ENCODE peak calls at places on chromosomes 2 and 18, in five cellular contexts. One of them, this sample, is unnamed.

GRCh38 chr2:218357194-218358177 is 829 bp downstream of the CATIP start:
- DNase-seq in GM23338: no peak
- DNase-seq in glutamatergic neuron: no peak
- DNase-seq in Kasumi-1: no peak
- DNase-seq in coronary artery: no peak
- DNase-seq in this sample: no peak

GRCh38 chr2:177489719-177490301 is 97.2 kb downstream of the AGPS start:
- DNase-seq in GM23338: peak
- DNase-seq in glutamatergic neuron: no peak
- DNase-seq in Kasumi-1: peak
- DNase-seq in coronary artery: no peak
- DNase-seq in this sample: no peak

GRCh38 chr18:31454066-31454708 is 6.6 kb downstream of the DSG3 start:
- DNase-seq in GM23338: no peak
- DNase-seq in glutamatergic neuron: no peak
- DNase-seq in Kasumi-1: no peak
- DNase-seq in coronary artery: no peak
- DNase-seq in this sample: no peak

GRCh38 chr2:201262718-201263117 is 2.4 kb downstream of the CASP8 start:
- DNase-seq in GM23338: no peak
- DNase-seq in glutamatergic neuron: no peak
- DNase-seq in Kasumi-1: peak
- DNase-seq in coronary artery: no peak
- DNase-seq in this sample: no peak

GRCh38 chr2:112730791-112731190 is 10.0 kb downstream of the NT5DC4 start:
- DNase-seq in GM23338: no peak
- DNase-seq in glutamatergic neuron: no peak
- DNase-seq in Kasumi-1: no peak
- DNase-seq in coronary artery: no peak
- DNase-seq in this sample: no peak

GRCh38 chr18:49690307-49690706 is 123.0 kb downstream of the ACAA2 start:
- DNase-seq in GM23338: no peak
- DNase-seq in glutamatergic neuron: no peak
- DNase-seq in Kasumi-1: no peak
- DNase-seq in coronary artery: no peak
- DNase-seq in this sample: no peak

GRCh38 chr2:226515344-226516055 is 284.1 kb downstream of the IRS1 start:
- DNase-seq in GM23338: no peak
- DNase-seq in glutamatergic neuron: peak
- DNase-seq in Kasumi-1: no peak
- DNase-seq in coronary artery: no peak
- DNase-seq in this sample: no peak

GRCh38 chr2:28164280-28164801 is 228.3 kb upstream of the FOSL2 start:
- DNase-seq in GM23338: no peak
- DNase-seq in glutamatergic neuron: no peak
- DNase-seq in Kasumi-1: no peak
- DNase-seq in coronary artery: no peak
- DNase-seq in this sample: no peak

GRCh38 chr18:23226386-23226785 is 91.1 kb downstream of the CABLES1 start:
- DNase-seq in GM23338: no peak
- DNase-seq in glutamatergic neuron: no peak
- DNase-seq in Kasumi-1: no peak
- DNase-seq in coronary artery: no peak
- DNase-seq in this sample: no peak

GRCh38 chr2:9463698-9464034 is 10.7 kb upstream of the IAH1 start:
- DNase-seq in GM23338: no peak
- DNase-seq in glutamatergic neuron: no peak
- DNase-seq in Kasumi-1: peak
- DNase-seq in coronary artery: no peak
- DNase-seq in this sample: no peak

GRCh38 chr2:167820488-167820887 is 426.9 kb downstream of the STK39 start:
- DNase-seq in GM23338: no peak
- DNase-seq in glutamatergic neuron: no peak
- DNase-seq in Kasumi-1: no peak
- DNase-seq in coronary artery: no peak
- DNase-seq in this sample: no peak

GRCh38 chr2:180715044-180715443 is 265.4 kb upstream of the UBE2E3 start:
- DNase-seq in GM23338: no peak
- DNase-seq in glutamatergic neuron: no peak
- DNase-seq in Kasumi-1: no peak
- DNase-seq in coronary artery: no peak
- DNase-seq in this sample: peak

GRCh38 chr18:73777356-73778051 is 370.1 kb downstream of the FBXO15 start:
- DNase-seq in GM23338: no peak
- DNase-seq in glutamatergic neuron: no peak
- DNase-seq in Kasumi-1: peak
- DNase-seq in coronary artery: no peak
- DNase-seq in this sample: no peak

GRCh38 chr2:203796278-203796677 is 71.3 kb upstream of the CTLA4 start:
- DNase-seq in GM23338: no peak
- DNase-seq in glutamatergic neuron: no peak
- DNase-seq in Kasumi-1: peak
- DNase-seq in coronary artery: no peak
- DNase-seq in this sample: no peak

GRCh38 chr2:10221976-10222870 is 80.5 kb upstream of the HPCAL1 start:
- DNase-seq in GM23338: no peak
- DNase-seq in glutamatergic neuron: no peak
- DNase-seq in Kasumi-1: no peak
- DNase-seq in coronary artery: no peak
- DNase-seq in this sample: peak

GRCh38 chr2:157903626-157904025 is 27.5 kb upstream of the ACVR1 start:
- DNase-seq in GM23338: no peak
- DNase-seq in glutamatergic neuron: no peak
- DNase-seq in Kasumi-1: no peak
- DNase-seq in coronary artery: no peak
- DNase-seq in this sample: no peak

GRCh38 chr2:12046641-12047040 is 300.2 kb downstream of the LPIN1 start:
- DNase-seq in GM23338: peak
- DNase-seq in glutamatergic neuron: no peak
- DNase-seq in Kasumi-1: no peak
- DNase-seq in coronary artery: no peak
- DNase-seq in this sample: no peak

GRCh38 chr2:25316101-25316500 is 25.6 kb downstream of the DNMT3A start:
- DNase-seq in GM23338: no peak
- DNase-seq in glutamatergic neuron: no peak
- DNase-seq in Kasumi-1: peak
- DNase-seq in coronary artery: no peak
- DNase-seq in this sample: no peak

GRCh38 chr18:70335892-70336726 is 47.3 kb downstream of the SOCS6 start:
- DNase-seq in GM23338: no peak
- DNase-seq in glutamatergic neuron: no peak
- DNase-seq in Kasumi-1: no peak
- DNase-seq in coronary artery: no peak
- DNase-seq in this sample: no peak

GRCh38 chr2:147716906-147717305 is 127.9 kb upstream of the ACVR2A start:
- DNase-seq in GM23338: no peak
- DNase-seq in glutamatergic neuron: no peak
- DNase-seq in Kasumi-1: no peak
- DNase-seq in coronary artery: no peak
- DNase-seq in this sample: no peak

GRCh38 chr2:214135966-214136365 is 274.9 kb upstream of the VWC2L start:
- DNase-seq in GM23338: no peak
- DNase-seq in glutamatergic neuron: no peak
- DNase-seq in Kasumi-1: no peak
- DNase-seq in coronary artery: no peak
- DNase-seq in this sample: no peak

GRCh38 chr18:49733321-49733720 is 80.0 kb downstream of the ACAA2 start:
- DNase-seq in GM23338: no peak
- DNase-seq in glutamatergic neuron: no peak
- DNase-seq in Kasumi-1: no peak
- DNase-seq in coronary artery: no peak
- DNase-seq in this sample: no peak

GRCh38 chr2:17543848-17544645 is 3.6 kb downstream of the VSNL1 start:
- DNase-seq in GM23338: peak
- DNase-seq in glutamatergic neuron: no peak
- DNase-seq in Kasumi-1: no peak
- DNase-seq in coronary artery: no peak
- DNase-seq in this sample: no peak

GRCh38 chr2:163348843-163349395 is 386.9 kb downstream of the FIGN start:
- DNase-seq in GM23338: peak
- DNase-seq in glutamatergic neuron: no peak
- DNase-seq in Kasumi-1: peak
- DNase-seq in coronary artery: no peak
- DNase-seq in this sample: no peak

GRCh38 chr2:52879561-52879960 is 888.0 kb upstream of the CHAC2 start:
- DNase-seq in GM23338: no peak
- DNase-seq in glutamatergic neuron: no peak
- DNase-seq in Kasumi-1: no peak
- DNase-seq in coronary artery: no peak
- DNase-seq in this sample: no peak

GRCh38 chr18:68791801-68792200 is 6.1 kb upstream of the CCDC102B start:
- DNase-seq in GM23338: no peak
- DNase-seq in glutamatergic neuron: no peak
- DNase-seq in Kasumi-1: no peak
- DNase-seq in coronary artery: no peak
- DNase-seq in this sample: no peak

GRCh38 chr2:153477641-153478288 is 797 bp downstream of the RPRM start:
- DNase-seq in GM23338: peak
- DNase-seq in glutamatergic neuron: peak
- DNase-seq in Kasumi-1: no peak
- DNase-seq in coronary artery: no peak
- DNase-seq in this sample: peak

GRCh38 chr18:13680612-13681011 is 45.7 kb downstream of the FAM210A start:
- DNase-seq in GM23338: peak
- DNase-seq in glutamatergic neuron: peak
- DNase-seq in Kasumi-1: peak
- DNase-seq in coronary artery: no peak
- DNase-seq in this sample: no peak

GRCh38 chr2:20079546-20080115 is 28.2 kb upstream of the LAPTM4A start:
- DNase-seq in GM23338: no peak
- DNase-seq in glutamatergic neuron: no peak
- DNase-seq in Kasumi-1: no peak
- DNase-seq in coronary artery: no peak
- DNase-seq in this sample: no peak

GRCh38 chr2:240957656-240958365 is 40.6 kb upstream of the SNED1 start:
- DNase-seq in GM23338: no peak
- DNase-seq in glutamatergic neuron: no peak
- DNase-seq in Kasumi-1: no peak
- DNase-seq in coronary artery: peak
- DNase-seq in this sample: no peak

GRCh38 chr2:212646698-212647097 is 108.1 kb upstream of the ERBB4 start:
- DNase-seq in GM23338: no peak
- DNase-seq in glutamatergic neuron: no peak
- DNase-seq in Kasumi-1: no peak
- DNase-seq in coronary artery: no peak
- DNase-seq in this sample: no peak

GRCh38 chr2:38702413-38702812 is 36.5 kb downstream of the GALM start:
- DNase-seq in GM23338: no peak
- DNase-seq in glutamatergic neuron: no peak
- DNase-seq in Kasumi-1: no peak
- DNase-seq in coronary artery: no peak
- DNase-seq in this sample: no peak

GRCh38 chr18:22282311-22283235 is 113.2 kb downstream of the GATA6 start:
- DNase-seq in GM23338: peak
- DNase-seq in glutamatergic neuron: no peak
- DNase-seq in Kasumi-1: peak
- DNase-seq in coronary artery: no peak
- DNase-seq in this sample: peak

GRCh38 chr2:17912266-17912691 is 33.8 kb downstream of the KCNS3 start:
- DNase-seq in GM23338: no peak
- DNase-seq in glutamatergic neuron: peak
- DNase-seq in Kasumi-1: peak
- DNase-seq in coronary artery: no peak
- DNase-seq in this sample: no peak

GRCh38 chr2:64787698-64788097 is 134.0 kb upstream of the SERTAD2 start:
- DNase-seq in GM23338: peak
- DNase-seq in glutamatergic neuron: no peak
- DNase-seq in Kasumi-1: no peak
- DNase-seq in coronary artery: no peak
- DNase-seq in this sample: no peak

GRCh38 chr18:43665239-43665788 is 388.0 kb upstream of the SYT4 start:
- DNase-seq in GM23338: no peak
- DNase-seq in glutamatergic neuron: no peak
- DNase-seq in Kasumi-1: no peak
- DNase-seq in coronary artery: no peak
- DNase-seq in this sample: no peak

GRCh38 chr2:29725610-29726009 is 195.8 kb downstream of the ALK start:
- DNase-seq in GM23338: no peak
- DNase-seq in glutamatergic neuron: no peak
- DNase-seq in Kasumi-1: no peak
- DNase-seq in coronary artery: no peak
- DNase-seq in this sample: no peak

GRCh38 chr2:10446631-10447030 is 1.5 kb downstream of the ODC1 start:
- DNase-seq in GM23338: no peak
- DNase-seq in glutamatergic neuron: no peak
- DNase-seq in Kasumi-1: no peak
- DNase-seq in coronary artery: no peak
- DNase-seq in this sample: no peak

GRCh38 chr2:109512076-109512475 is 101.7 kb downstream of the SEPTIN10 start:
- DNase-seq in GM23338: no peak
- DNase-seq in glutamatergic neuron: no peak
- DNase-seq in Kasumi-1: no peak
- DNase-seq in coronary artery: no peak
- DNase-seq in this sample: no peak

This sample was measured in NCI-H774.